ENCODE peak calls at places on chromosomes 12 and 14, in five cellular contexts. R is aorta, G is right lobe of liver, Z is lung, K is upper lobe of right lung. H is an unnamed sample. For H3K9me3, the result is how much of the 10 kb centered on the place peaks cover.

GRCh38 chr12:795305-795704 is 42.9 kb downstream of the WNK1 start:
- DNase-seq in K (no peak), R (no peak), G (no peak), Z (no peak), H (no peak)

GRCh38 chr12:80565276-80565675 is 121.2 kb downstream of the PTPRQ start:
- DNase-seq in R (no peak), Z (no peak), K (no peak), G (no peak), H (no peak)

GRCh38 chr14:35826218-35826951 is at the start of gene BRMS1L:
- DNase-seq in G (peak), K (peak), Z (peak), R (peak), H (peak)

GRCh38 chr12:124764451-124764850 is 99.2 kb downstream of the SCARB1 start:
- DNase-seq in R (no peak), G (no peak), K (no peak), Z (no peak), H (no peak)

GRCh38 chr14:93906341-93907329 is 20.5 kb upstream of the FAM181A start:
- DNase-seq in R (peak), Z (peak), K (peak), G (peak), H (peak)

GRCh38 chr12:92796650-92797049 is 93.9 kb downstream of the PLEKHG7 start:
- DNase-seq in Z (no peak), R (no peak), K (no peak), G (no peak), H (no peak)

GRCh38 chr12:122942609-122943008 is 23.7 kb downstream of the ABCB9 start:
- DNase-seq in G (no peak), R (no peak), K (no peak), Z (no peak), H (no peak)

GRCh38 chr12:128811806-128812205 is 12.0 kb downstream of the SLC15A4 start:
- DNase-seq in Z (no peak), K (no peak), R (no peak), G (no peak), H (no peak)

GRCh38 chr12:77914089-77914488 is 83.4 kb downstream of the NAV3 start:
- DNase-seq in K (no peak), G (no peak), R (no peak), Z (no peak), H (no peak)

GRCh38 chr12:97903356-97903755 is 440.8 kb downstream of the RMST start:
- DNase-seq in R (no peak), G (no peak), Z (no peak), K (no peak), H (no peak)

GRCh38 chr14:33469898-33470297 is 481.0 kb downstream of the EGLN3 start:
- DNase-seq in G (no peak), R (no peak), K (no peak), Z (no peak), H (no peak)

GRCh38 chr12:50725011-50725899 is 38.6 kb upstream of the ATF1 start:
- DNase-seq in Z (no peak), R (no peak), K (no peak), G (no peak), H (no peak)

GRCh38 chr14:60488175-60488574 is 2.3 kb upstream of the C14orf39 start:
- DNase-seq in Z (no peak), K (no peak), G (no peak), R (no peak), H (no peak)

GRCh38 chr12:120820885-120821510 is 83.2 kb downstream of the SPPL3 start:
- DNase-seq in K (no peak), Z (no peak), G (no peak), R (no peak), H (no peak)

GRCh38 chr12:52975820-52976573 is 27.1 kb downstream of the KRT18 start:
- DNase-seq in Z (no peak), R (no peak), K (peak), G (peak), H (no peak)

GRCh38 chr12:52023182-52023975 is 16.6 kb downstream of the TAMALIN start:
- DNase-seq in R (peak), G (peak), Z (peak), K (peak), H (peak)

GRCh38 chr12:24069532-24070395 is 120.3 kb upstream of the SOX5 start:
- DNase-seq in K (no peak), R (no peak), Z (no peak), G (peak), H (no peak)

GRCh38 chr14:68460541-68460940 is 332.3 kb downstream of the ZFP36L1 start:
- DNase-seq in Z (no peak), R (no peak), G (no peak), K (no peak), H (no peak)

GRCh38 chr14:74582910-74583581 is 29.0 kb downstream of the LTBP2 start:
- DNase-seq in Z (no peak), G (no peak), K (no peak), R (peak), H (no peak)

GRCh38 chr12:29429999-29430698 is 49.2 kb upstream of the ERGIC2 start:
- DNase-seq in G (no peak), K (no peak), R (no peak), Z (no peak), H (no peak)

GRCh38 chr12:81610955-81611889 is 147.9 kb downstream of the PPFIA2 start:
- DNase-seq in R (no peak), G (no peak), Z (no peak), K (no peak), H (no peak)

GRCh38 chr14:101604228-101604934 is 43.1 kb downstream of the DIO3 start:
- DNase-seq in G (no peak), R (peak), Z (peak), K (no peak), H (no peak)

GRCh38 chr14:58607571-58608317 is 30.0 kb upstream of the DACT1 start:
- DNase-seq in R (no peak), G (no peak), Z (no peak), K (no peak), H (no peak)

GRCh38 chr14:100533647-100534485 is 53.4 kb downstream of the BEGAIN start:
- DNase-seq in K (peak), Z (no peak), G (peak), R (peak), H (peak)

GRCh38 chr12:70032076-70032475 is 207.0 kb downstream of the MYRFL start:
- DNase-seq in Z (no peak), G (no peak), K (no peak), R (no peak), H (no peak)

GRCh38 chr14:23324455-23324846 is 3.2 kb downstream of the PABPN1 start:
- DNase-seq in Z (no peak), R (no peak), K (no peak), G (no peak), H (no peak)

GRCh38 chr12:1992732-1993131 is 11.5 kb downstream of the DCP1B start:
- DNase-seq in G (no peak), K (no peak), R (no peak), Z (no peak), H (no peak)

GRCh38 chr12:10540776-10541205 is 35.1 kb downstream of the EIF2S3B start:
- DNase-seq in K (no peak), G (no peak), R (no peak), Z (no peak), H (no peak)

GRCh38 chr12:108899145-108899544 is 19.3 kb downstream of the DAO start:
- DNase-seq in G (no peak), K (no peak), Z (no peak), R (no peak), H (no peak)

GRCh38 chr12:25655702-25656101 is 102.6 kb upstream of the LMNTD1 start:
- DNase-seq in K (no peak), Z (no peak), G (no peak), R (no peak), H (no peak)

GRCh38 chr12:52561880-52562449 is 9.0 kb upstream of the KRT71 start:
- DNase-seq in G (no peak), Z (peak), K (no peak), R (no peak), H (no peak)

GRCh38 chr14:94100847-94101246 is 9.7 kb upstream of the IFI27 start:
- DNase-seq in K (no peak), R (no peak), Z (no peak), G (no peak), H (no peak)

GRCh38 chr12:12839886-12840285 is 26.7 kb downstream of the DDX47 start:
- DNase-seq in G (no peak), Z (peak), K (peak), R (peak), H (no peak)

GRCh38 chr12:121536058-121536928 is 44.5 kb downstream of the KDM2B start:
- DNase-seq in K (peak), G (peak), Z (peak), R (peak), H (peak)

GRCh38 chr12:70692681-70693288 is 55.6 kb upstream of the PTPRB start:
- DNase-seq in R (no peak), G (no peak), Z (no peak), K (no peak), H (no peak)

GRCh38 chr12:96153131-96153724 is 40.9 kb upstream of the ELK3 start:
- DNase-seq in K (no peak), G (no peak), Z (no peak), R (no peak), H (no peak)

DNA sequence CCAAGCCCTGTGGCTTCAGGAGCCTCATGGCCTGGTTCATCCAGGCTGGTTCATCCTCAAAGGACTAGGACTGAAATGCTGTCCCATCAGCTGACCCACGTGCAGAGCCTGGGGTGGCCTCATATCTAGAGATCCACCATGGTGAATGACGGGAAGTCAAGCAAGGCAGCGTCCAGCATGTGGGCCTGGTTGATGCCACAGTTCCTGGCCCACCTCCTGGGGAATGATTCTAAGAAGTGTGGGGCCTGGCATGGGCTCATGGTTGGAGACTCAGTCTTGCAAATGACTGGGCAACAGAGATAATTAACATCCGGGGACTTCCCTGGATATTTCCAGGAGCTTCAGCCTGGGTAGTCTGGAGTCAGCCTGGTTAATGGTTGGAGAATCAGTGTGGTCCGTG is 302.4 kb upstream of the SFSWAP start:
- DNase-seq in K (no peak), R (no peak), Z (no peak), G (no peak), H (no peak)
- H3K9me3 ChIP-seq in K (under half), R (under half), Z (under half), G (under half), H (under half)

GRCh38 chr12:133156125-133156690 is 25.1 kb upstream of the ZNF268 start:
- DNase-seq in G (no peak), R (no peak), Z (no peak), K (no peak), H (no peak)
- H3K9me3 ChIP-seq in G (under half), R (under half), Z (half or more), K (half or more), H (under half)

GRCh38 chr12:31872831-31873604 is 86.2 kb upstream of the RESF1 start:
- DNase-seq in Z (no peak), G (no peak), R (no peak), K (no peak), H (no peak)
- H3K9me3 ChIP-seq in Z (under half), G (under half), R (under half), K (under half), H (under half)

GRCh38 chr12:45975506-45975905 is 14.9 kb downstream of the SCAF11 start:
- DNase-seq in G (no peak), Z (no peak), K (no peak), R (no peak), H (no peak)

GRCh38 chr12:45969084-45969483 is 21.3 kb downstream of the SCAF11 start:
- DNase-seq in K (no peak), G (no peak), Z (no peak), R (no peak), H (no peak)

GRCh38 chr12:45974883-45975282 is 15.5 kb downstream of the SCAF11 start:
- DNase-seq in G (no peak), Z (no peak), R (no peak), K (no peak), H (no peak)

GRCh38 chr12:45974171-45974719 is 16.1 kb downstream of the SCAF11 start:
- DNase-seq in Z (no peak), G (no peak), K (no peak), R (no peak), H (no peak)

GRCh38 chr12:45973526-45973925 is 16.8 kb downstream of the SCAF11 start:
- DNase-seq in K (no peak), Z (no peak), G (no peak), R (no peak), H (no peak)
- H3K9me3 ChIP-seq in K (under half), Z (under half), G (under half), R (under half), H (under half)

GRCh38 chr12:68621092-68622081 is 10.7 kb downstream of the RAP1B start:
- DNase-seq in K (no peak), R (no peak), Z (no peak), G (no peak), H (no peak)
- H3K9me3 ChIP-seq in K (under half), R (under half), Z (under half), G (under half), H (under half)

GRCh38 chr14:97158102-97158501 is 360.9 kb downstream of the VRK1 start:
- DNase-seq in K (no peak), G (no peak), R (no peak), Z (no peak), H (no peak)
- H3K9me3 ChIP-seq in K (under half), G (under half), R (under half), Z (under half), H (under half)

GRCh38 chr14:79730911-79731310 is 480.4 kb downstream of the DIO2 start:
- DNase-seq in R (no peak), Z (no peak), G (no peak), K (no peak), H (no peak)
- H3K9me3 ChIP-seq in R (under half), Z (under half), G (under half), K (under half), H (under half)

GRCh38 chr14:29255692-29256091 is 489.1 kb downstream of the FOXG1 start:
- DNase-seq in Z (no peak), G (no peak), R (no peak), K (no peak), H (no peak)
- H3K9me3 ChIP-seq in Z (under half), G (under half), R (under half), K (under half), H (under half)

H was measured in T-helper 17 cell.